ENCODE peak calls at places on chromosomes 7 and 10, in four cellular contexts. L is GM12878, M is K562, Q is endothelial cell of umbilical vein. N is an unnamed sample.

GRCh38 chr10:84193327-84193726 is 1.0 kb upstream of the CDHR1 start:
- DNase-seq in L (no peak), M (no peak), Q (no peak), N (no peak)

GRCh38 chr7:107171496-107171895 is 2.7 kb downstream of the HBP1 start:
- DNase-seq in M (no peak), L (no peak), Q (no peak), N (no peak)

GRCh38 chr10:70990661-70991060 is 102.3 kb upstream of the PCBD1 start:
- DNase-seq in Q (no peak), L (no peak), M (no peak), N (no peak)

GRCh38 chr10:83917519-83918506 is 221.5 kb upstream of the GHITM start:
- DNase-seq in Q (peak; percentile 3), L (peak; percentile 32), M (peak; percentile 26), N (no peak)

GRCh38 chr10:48594799-48595198 is 10.1 kb downstream of the ARHGAP22 start:
- DNase-seq in L (no peak), M (no peak), Q (no peak), N (no peak)

GRCh38 chr10:97810476-97810875 is 38.7 kb upstream of the SFRP5 start:
- DNase-seq in M (no peak), L (no peak), Q (no peak), N (peak; percentile 12)

GRCh38 chr7:106561151-106561550 is 99.8 kb downstream of the CCDC71L start:
- DNase-seq in M (no peak), Q (no peak), L (no peak), N (no peak)

GRCh38 chr7:150988230-150989226 is 2.3 kb upstream of the NOS3 start:
- DNase-seq in Q (peak; percentile 87), M (peak; percentile 92), L (no peak), N (no peak)

GRCh38 chr10:103659674-103660363 is 166.3 kb downstream of the NEURL1 start:
- DNase-seq in Q (peak; percentile 52), L (no peak), M (no peak), N (peak; percentile 91)

GRCh38 chr7:12244129-12244528 is 33.0 kb downstream of the TMEM106B start:
- DNase-seq in L (no peak), M (peak; percentile 37), Q (peak; percentile 36), N (peak; percentile 8)

GRCh38 chr10:78401882-78402367 is 368.3 kb downstream of the RPS24 start:
- DNase-seq in Q (no peak), M (no peak), L (no peak), N (no peak)

GRCh38 chr7:41915861-41916260 is 213.0 kb upstream of the INHBA start:
- DNase-seq in M (no peak), Q (no peak), L (no peak), N (no peak)

GRCh38 chr10:71258446-71259145 is 46.2 kb downstream of the UNC5B start:
- DNase-seq in Q (no peak), L (no peak), M (no peak), N (no peak)

GRCh38 chr7:45100761-45101480 is 10.6 kb downstream of the TBRG4 start:
- DNase-seq in L (no peak), M (no peak), Q (no peak), N (no peak)

GRCh38 chr7:45098983-45099839 is 10.4 kb upstream of the NACAD start:
- DNase-seq in L (no peak), Q (no peak), M (no peak), N (no peak)

GRCh38 chr7:45101748-45102147 is 9.7 kb downstream of the TBRG4 start:
- DNase-seq in L (no peak), Q (no peak), M (no peak), N (no peak)

GRCh38 chr7:45102785-45103712 is 8.4 kb downstream of the TBRG4 start:
- DNase-seq in L (no peak), M (no peak), Q (no peak), N (no peak)

GRCh38 chr7:45099891-45100760 is 11.4 kb upstream of the NACAD start:
- DNase-seq in Q (no peak), M (no peak), L (no peak), N (no peak)
- TF ChIP-seq FOS in Q (no peak), M (no peak), L (no peak), N (no peak)

DNA sequence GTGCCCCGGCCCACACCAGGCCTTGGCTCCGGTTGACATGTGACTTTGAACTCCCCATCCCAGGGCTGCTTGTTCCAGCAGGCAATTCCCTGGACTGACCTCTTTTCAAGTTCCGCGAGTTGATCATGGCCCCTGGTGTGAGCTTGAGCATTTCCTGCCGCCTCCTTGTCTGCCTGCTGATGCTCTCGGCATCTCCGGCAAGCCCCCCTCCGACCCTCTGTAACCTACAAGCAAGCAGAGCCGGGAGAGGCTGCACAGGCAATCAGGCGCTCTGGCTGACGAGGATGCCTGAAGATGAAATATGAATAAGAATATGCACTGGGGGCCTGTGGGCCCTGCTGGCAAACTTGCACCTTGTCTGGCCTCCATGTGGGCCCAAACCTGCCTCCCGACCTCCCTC is 304.9 kb upstream of the MKI67 start:
- DNase-seq in L (no peak), Q (no peak), M (no peak), N (no peak)
- TF ChIP-seq FOS in L (no peak), Q (no peak), M (no peak), N (no peak)

GRCh38 chr10:28797904-28798371 is 120.6 kb downstream of the BAMBI start:
- DNase-seq in M (no peak), L (no peak), Q (no peak), N (no peak)

GRCh38 chr10:28798428-28798955 is 121.2 kb downstream of the BAMBI start:
- DNase-seq in Q (no peak), M (no peak), L (no peak), N (no peak)

GRCh38 chr10:28794986-28795385 is 117.7 kb downstream of the BAMBI start:
- DNase-seq in L (no peak), M (no peak), Q (no peak), N (no peak)

GRCh38 chr10:28798964-28799363 is 121.6 kb downstream of the BAMBI start:
- DNase-seq in L (no peak), M (no peak), Q (no peak), N (no peak)

DNA sequence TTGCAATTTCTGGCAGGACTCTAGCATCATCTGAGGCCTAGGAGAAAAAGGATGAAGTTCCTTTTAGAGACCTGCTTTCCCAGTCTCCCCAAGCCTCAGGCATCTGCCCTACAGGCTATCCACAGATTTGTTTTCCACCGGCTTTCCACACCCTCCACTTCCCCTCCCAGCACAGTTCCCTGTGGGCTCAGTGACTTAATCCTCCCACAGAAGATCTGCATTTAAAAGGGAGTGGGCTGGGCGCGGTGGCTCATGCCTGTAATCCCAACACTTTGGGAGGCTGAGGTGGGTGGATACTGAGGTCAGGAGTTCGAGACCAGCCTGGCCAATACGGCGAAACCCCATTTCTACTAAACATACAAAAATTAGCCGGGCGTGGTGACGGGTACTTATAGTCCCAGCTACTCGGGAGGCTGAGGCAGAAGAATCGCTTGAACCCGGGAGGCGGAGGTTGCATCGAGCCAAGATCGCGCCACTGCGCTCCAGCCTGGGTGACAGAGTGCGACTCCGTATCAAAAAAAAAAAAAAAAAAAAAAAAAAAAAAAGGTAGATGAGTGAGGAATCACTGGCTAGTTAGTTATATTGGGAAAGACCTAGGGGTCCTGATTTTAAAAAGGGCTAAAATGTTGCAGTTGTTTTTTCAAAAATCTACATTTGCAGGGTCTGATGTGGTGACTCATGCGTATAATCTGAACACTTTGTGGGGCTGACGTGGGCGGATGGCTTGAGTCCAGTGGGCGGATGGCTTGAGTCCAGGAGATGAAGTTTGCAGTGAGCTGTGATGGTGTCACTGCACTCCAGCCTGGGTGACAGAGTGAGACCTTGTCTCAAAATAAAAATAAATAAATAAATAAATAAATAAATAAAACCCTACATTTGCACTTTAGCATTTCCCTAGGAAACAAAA is 119.5 kb downstream of the BAMBI start:
- DNase-seq in Q (no peak), L (no peak), M (peak; percentile 63), N (peak; percentile 83)
- TF ChIP-seq FOS in Q (no peak), L (no peak), M (peak; percentile 25), N (peak; percentile 50)

GRCh38 chr7:136183981-136184380 is 206.8 kb upstream of the MTPN start:
- DNase-seq in Q (no peak), M (no peak), L (no peak), N (peak; percentile 10)
- TF ChIP-seq FOS in Q (no peak), M (no peak), L (no peak), N (no peak)

GRCh38 chr7:136998495-136998894 is 130.0 kb downstream of the CHRM2 start:
- DNase-seq in Q (no peak), M (no peak), L (no peak), N (peak; percentile 82)
- TF ChIP-seq FOS in Q (no peak), M (no peak), L (no peak), N (no peak)

N was measured in IMR-90.